ENCODE peak calls at places on chromosomes 7 and 10, in four cellular contexts. H, G, T and V are unnamed samples. For H3K4me1, the result is how much of the 10 kb centered on the place peaks cover.

GRCh38 chr10:90960355-90960814 is 39.5 kb upstream of the ANKRD1 start:
- DNase-seq in H (no peak), G (no peak), T (peak), V (no peak)

GRCh38 chr10:125114761-125115391 is 45.5 kb downstream of the CTBP2 start:
- DNase-seq in H (no peak), G (no peak), T (no peak), V (no peak)

GRCh38 chr7:67346876-67347275 is 350.2 kb downstream of the TYW1 start:
- DNase-seq in H (no peak), G (no peak), T (no peak), V (no peak)

GRCh38 chr7:91436655-91437054 is 172.4 kb downstream of the FZD1 start:
- DNase-seq in H (no peak), G (no peak), T (no peak), V (no peak)

GRCh38 chr10:97991875-97992274 is 38.5 kb downstream of the CRTAC1 start:
- DNase-seq in H (no peak), G (no peak), T (peak), V (peak)

GRCh38 chr7:132858760-132859159 is 223.1 kb downstream of the CHCHD3 start:
- DNase-seq in H (no peak), G (no peak), T (no peak), V (no peak)

GRCh38 chr7:144038887-144039286 is 9.9 kb upstream of the OR2A5 start:
- DNase-seq in H (no peak), G (no peak), T (no peak), V (no peak)

GRCh38 chr7:39186131-39186530 is 208.4 kb downstream of the POU6F2 start:
- DNase-seq in H (no peak), G (no peak), T (no peak), V (no peak)

DNA sequence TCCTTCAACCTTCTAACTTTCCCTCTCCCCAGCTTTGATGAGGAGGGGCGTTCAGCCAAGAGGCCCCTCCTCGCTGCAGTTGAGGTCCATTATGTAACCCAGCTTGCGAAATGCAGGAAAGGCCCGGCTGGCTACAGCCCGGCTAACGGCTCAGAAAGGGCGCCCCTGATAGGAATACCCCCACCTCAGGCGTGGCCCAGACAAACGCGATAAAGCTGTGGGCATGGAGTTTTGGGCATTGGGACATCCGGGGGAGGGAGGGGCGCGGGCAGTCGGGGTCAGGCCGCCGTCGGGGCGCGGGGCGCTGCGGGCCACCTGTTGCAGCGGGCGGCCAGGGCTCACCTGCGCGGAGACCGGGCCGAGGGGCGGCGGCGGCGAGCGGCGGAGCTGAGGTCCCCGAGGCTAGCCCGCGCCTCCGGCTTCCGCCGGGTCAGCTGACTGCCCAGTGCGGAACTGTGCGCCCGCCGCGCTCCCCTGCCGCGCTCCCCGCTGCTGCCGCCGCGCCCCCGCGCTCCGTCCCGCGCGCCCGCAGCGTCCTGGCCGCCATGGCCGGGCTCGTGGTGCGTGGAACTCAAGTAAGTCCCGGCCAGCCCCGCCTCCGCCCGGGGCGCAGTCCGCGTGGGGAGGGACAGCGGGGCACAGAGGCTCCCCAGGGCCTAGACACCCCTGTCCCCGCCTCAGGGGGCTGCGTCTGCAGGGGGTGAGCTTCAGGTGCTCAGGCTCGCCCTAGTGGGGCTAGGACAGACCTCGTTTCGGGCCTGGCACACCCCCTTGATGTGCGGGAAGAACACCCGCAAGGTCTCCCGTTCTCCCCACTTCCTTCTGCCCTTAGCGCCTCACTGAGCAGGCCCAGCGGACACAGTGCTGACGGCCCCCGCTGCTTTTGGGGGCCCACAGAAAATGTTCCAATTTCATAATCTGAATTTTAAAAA is at the start of gene LRMDA:
- DNase-seq in H (no peak), G (peak), T (no peak), V (peak)
- H3K4me1 ChIP-seq in H (under half), G (under half), T (under half), V (under half)

DNA sequence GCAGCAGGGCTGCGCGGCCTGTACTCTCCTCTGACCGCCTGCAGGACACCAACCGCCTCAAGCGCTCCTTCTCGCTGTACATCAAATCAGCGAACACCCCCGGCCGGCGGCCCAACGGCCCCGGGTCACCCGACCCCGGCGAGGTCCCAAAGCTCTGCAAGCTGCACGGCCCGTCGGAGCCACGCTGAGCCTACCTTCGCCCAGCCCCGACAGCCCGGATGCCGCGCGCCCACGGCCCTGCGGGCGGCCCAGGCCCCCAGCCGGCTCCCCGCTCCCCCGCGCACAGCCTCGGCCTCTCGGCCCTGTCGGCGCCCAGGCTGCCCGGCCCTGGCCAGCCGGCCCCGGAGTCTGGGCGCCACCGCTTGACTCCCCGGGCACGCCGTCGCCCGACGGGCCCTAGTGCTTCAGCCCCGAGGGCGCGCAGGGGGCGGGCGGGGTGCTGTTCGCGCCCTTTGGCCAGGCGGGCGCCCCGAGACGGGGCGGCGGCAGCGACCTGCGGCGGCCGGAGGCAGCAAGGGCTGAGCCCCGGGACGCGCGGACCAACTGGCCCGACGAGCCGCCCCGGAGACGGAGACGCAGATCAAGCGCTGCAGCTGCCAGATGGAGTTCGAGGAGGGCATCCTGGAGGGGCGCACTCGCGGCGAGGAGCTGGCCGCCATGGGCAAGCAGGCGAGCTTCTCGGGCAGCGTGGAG is 11.1 kb upstream of the SEC24C start:
- DNase-seq in H (no peak), G (no peak), T (no peak), V (no peak)
- H3K4me3 ChIP-seq in H (no peak), G (no peak), T (no peak), V (no peak)

GRCh38 chr7:141950796-141951195 is 4.0 kb upstream of the CLEC5A start:
- DNase-seq in H (no peak), G (no peak), T (no peak), V (no peak)
- H3K27ac ChIP-seq in H (no peak), G (no peak), T (no peak), V (no peak)

GRCh38 chr7:11589251-11589650 is 242.7 kb downstream of the THSD7A start:
- DNase-seq in H (no peak), G (no peak), T (no peak), V (no peak)

GRCh38 chr7:11591943-11592342 is 240.1 kb downstream of the THSD7A start:
- DNase-seq in H (no peak), G (no peak), T (no peak), V (no peak)

GRCh38 chr7:11593322-11593721 is 238.7 kb downstream of the THSD7A start:
- DNase-seq in H (no peak), G (no peak), T (no peak), V (no peak)

GRCh38 chr7:11587814-11588213 is 244.2 kb downstream of the THSD7A start:
- DNase-seq in H (no peak), G (no peak), T (no peak), V (no peak)

GRCh38 chr7:11592699-11593098 is 239.3 kb downstream of the THSD7A start:
- DNase-seq in H (no peak), G (no peak), T (no peak), V (no peak)
- H3K4me1 ChIP-seq in H (under half), G (under half), T (under half), V (under half)

GRCh38 chr7:155489862-155490696 is 32.1 kb downstream of the EN2 start:
- DNase-seq in H (no peak), G (no peak), T (no peak), V (peak)
- H3K4me3 ChIP-seq in H (peak), G (peak), T (no peak), V (peak)

GRCh38 chr7:2860627-2861133 is 16.6 kb upstream of the GNA12 start:
- DNase-seq in H (no peak), G (peak), T (no peak), V (peak)
- H3K27ac ChIP-seq in H (no peak), G (peak), T (no peak), V (no peak)

GRCh38 chr10:45386657-45387056 is 12.6 kb downstream of the ALOX5 start:
- DNase-seq in H (no peak), G (no peak), T (no peak), V (no peak)

GRCh38 chr10:45379891-45380540 is 6.0 kb downstream of the ALOX5 start:
- DNase-seq in H (no peak), G (no peak), T (no peak), V (no peak)

GRCh38 chr10:45382591-45382990 is 8.6 kb downstream of the ALOX5 start:
- DNase-seq in H (no peak), G (no peak), T (no peak), V (no peak)

GRCh38 chr10:45380903-45381610 is 7.0 kb downstream of the ALOX5 start:
- DNase-seq in H (no peak), G (no peak), T (no peak), V (no peak)

GRCh38 chr10:45383682-45384320 is 9.8 kb downstream of the ALOX5 start:
- DNase-seq in H (no peak), G (no peak), T (no peak), V (no peak)
- H3K4me1 ChIP-seq in H (under half), G (under half), T (under half), V (under half)

GRCh38 chr7:22561895-22562593 is 62.1 kb upstream of the STEAP1B start:
- DNase-seq in H (no peak), G (no peak), T (peak), V (no peak)
- H3K4me3 ChIP-seq in H (no peak), G (no peak), T (no peak), V (no peak)